ENCODE peak calls at places on chromosomes 6 and 20, in four cellular contexts. R, C, I and V are unnamed samples.

GRCh38 chr6:133671376-133671775 is 217.5 kb upstream of the TCF21 start:
- DNase-seq in R (no peak), C (no peak), I (no peak), V (no peak)

GRCh38 chr20:5667703-5668528 is 82.3 kb upstream of the SHLD1 start:
- DNase-seq in R (no peak), C (no peak), I (no peak), V (no peak)

GRCh38 chr20:4018015-4018748 is 2.8 kb upstream of the RNF24 start:
- DNase-seq in R (no peak), C (no peak), I (no peak), V (no peak)

GRCh38 chr6:32700391-32701040 is 34.1 kb upstream of the HLA-DQB1 start:
- DNase-seq in R (peak), C (peak), I (no peak), V (peak)

GRCh38 chr20:63246490-63247284 is 7.6 kb downstream of the NKAIN4 start:
- DNase-seq in R (no peak), C (no peak), I (no peak), V (no peak)

GRCh38 chr20:61086031-61086430 is 166.0 kb upstream of the CDH4 start:
- DNase-seq in R (no peak), C (no peak), I (no peak), V (no peak)

GRCh38 chr6:138897031-138897430 is 91.0 kb downstream of the REPS1 start:
- DNase-seq in R (no peak), C (peak), I (no peak), V (no peak)

GRCh38 chr6:155832596-155832995 is 377.0 kb upstream of the NOX3 start:
- DNase-seq in R (no peak), C (peak), I (no peak), V (no peak)

GRCh38 chr20:35303735-35304431 is 11.7 kb upstream of the FAM83C start:
- DNase-seq in R (peak), C (peak), I (peak), V (peak)

GRCh38 chr20:37774143-37774542 is 80.3 kb downstream of the CTNNBL1 start:
- DNase-seq in R (no peak), C (no peak), I (no peak), V (no peak)

DNA sequence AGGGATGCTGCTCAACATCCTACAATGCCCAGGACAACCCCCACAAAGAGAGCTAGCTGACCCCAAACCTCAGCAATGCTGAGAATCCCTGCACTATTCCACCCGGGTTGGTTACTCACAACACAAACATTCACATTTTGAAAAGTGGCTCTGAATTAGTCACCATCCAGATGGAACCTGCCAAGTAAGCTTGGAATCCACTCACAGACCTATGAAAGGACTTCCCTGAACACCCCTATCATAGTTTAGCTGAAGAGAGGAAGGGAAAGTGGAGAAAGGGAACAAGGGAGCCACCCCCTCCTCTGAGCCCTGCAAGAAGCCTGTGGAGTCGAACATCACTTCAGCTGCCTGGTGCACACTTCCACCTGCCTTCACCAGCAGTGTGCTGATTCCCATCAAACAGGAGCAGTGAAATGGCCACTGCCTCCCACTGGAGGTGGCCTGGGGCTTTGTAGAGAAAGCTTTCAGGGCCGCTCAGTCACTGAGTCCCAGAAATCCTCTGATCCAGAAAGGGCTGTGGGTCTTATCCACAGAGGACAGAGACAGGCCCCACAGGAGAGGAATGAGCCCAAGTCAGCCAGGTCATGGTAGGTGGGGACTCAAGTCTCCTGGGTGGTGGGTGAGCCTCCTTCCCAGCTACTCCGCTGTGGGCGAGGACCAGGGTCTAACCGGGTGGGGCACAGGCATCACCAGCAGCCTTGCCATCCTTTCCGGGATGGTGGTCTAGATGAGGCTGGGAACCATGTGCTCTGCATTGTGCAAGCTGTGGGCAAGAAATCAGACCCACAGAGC is 203.7 kb downstream of the SYNDIG1 start:
- DNase-seq in R (peak), C (peak), I (no peak), V (no peak)
- TF ChIP-seq CEBPB in R (no peak), C (no peak), I (no peak), V (no peak)

DNA sequence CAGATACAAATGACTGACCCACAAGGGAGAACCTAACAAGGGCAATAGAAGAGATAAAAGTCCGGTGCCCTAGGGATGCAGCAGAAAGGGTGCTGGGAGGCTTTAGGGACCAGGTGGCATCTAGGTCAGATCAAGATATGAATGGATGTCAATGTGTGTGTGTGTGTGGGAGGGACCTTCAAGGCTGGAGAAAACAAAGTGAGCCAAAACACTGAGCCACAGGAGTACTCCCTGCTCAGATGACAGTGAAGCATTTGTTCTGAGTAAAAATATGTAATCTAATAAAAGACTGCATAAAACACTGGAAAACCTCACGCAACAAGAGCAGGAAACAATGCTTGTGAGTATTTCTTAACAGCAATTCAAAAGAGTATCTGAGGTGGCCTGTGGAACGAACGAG is 28.2 kb downstream of the ZNF337 start:
- DNase-seq in R (no peak), C (no peak), I (no peak), V (no peak)
- TF ChIP-seq RCOR1 in R (no peak), C (no peak), I (no peak), V (no peak)

GRCh38 chr6:14985366-14985765 is 260.5 kb upstream of the JARID2 start:
- DNase-seq in R (no peak), C (no peak), I (no peak), V (no peak)

GRCh38 chr6:14983599-14984296 is 262.1 kb upstream of the JARID2 start:
- DNase-seq in R (no peak), C (peak), I (no peak), V (no peak)

GRCh38 chr6:14987490-14987889 is 258.4 kb upstream of the JARID2 start:
- DNase-seq in R (no peak), C (no peak), I (no peak), V (no peak)

GRCh38 chr6:14984454-14984853 is 261.4 kb upstream of the JARID2 start:
- DNase-seq in R (no peak), C (peak), I (no peak), V (no peak)

GRCh38 chr6:14986370-14986769 is 259.5 kb upstream of the JARID2 start:
- DNase-seq in R (no peak), C (no peak), I (no peak), V (no peak)
- TF ChIP-seq CEBPB in R (no peak), C (no peak), I (no peak), V (no peak)

GRCh38 chr20:56439784-56440291 is 27.8 kb downstream of the CASS4 start:
- DNase-seq in R (no peak), C (peak), I (no peak), V (no peak)
- TF ChIP-seq RCOR1 in R (no peak), C (peak), I (no peak), V (no peak)

DNA sequence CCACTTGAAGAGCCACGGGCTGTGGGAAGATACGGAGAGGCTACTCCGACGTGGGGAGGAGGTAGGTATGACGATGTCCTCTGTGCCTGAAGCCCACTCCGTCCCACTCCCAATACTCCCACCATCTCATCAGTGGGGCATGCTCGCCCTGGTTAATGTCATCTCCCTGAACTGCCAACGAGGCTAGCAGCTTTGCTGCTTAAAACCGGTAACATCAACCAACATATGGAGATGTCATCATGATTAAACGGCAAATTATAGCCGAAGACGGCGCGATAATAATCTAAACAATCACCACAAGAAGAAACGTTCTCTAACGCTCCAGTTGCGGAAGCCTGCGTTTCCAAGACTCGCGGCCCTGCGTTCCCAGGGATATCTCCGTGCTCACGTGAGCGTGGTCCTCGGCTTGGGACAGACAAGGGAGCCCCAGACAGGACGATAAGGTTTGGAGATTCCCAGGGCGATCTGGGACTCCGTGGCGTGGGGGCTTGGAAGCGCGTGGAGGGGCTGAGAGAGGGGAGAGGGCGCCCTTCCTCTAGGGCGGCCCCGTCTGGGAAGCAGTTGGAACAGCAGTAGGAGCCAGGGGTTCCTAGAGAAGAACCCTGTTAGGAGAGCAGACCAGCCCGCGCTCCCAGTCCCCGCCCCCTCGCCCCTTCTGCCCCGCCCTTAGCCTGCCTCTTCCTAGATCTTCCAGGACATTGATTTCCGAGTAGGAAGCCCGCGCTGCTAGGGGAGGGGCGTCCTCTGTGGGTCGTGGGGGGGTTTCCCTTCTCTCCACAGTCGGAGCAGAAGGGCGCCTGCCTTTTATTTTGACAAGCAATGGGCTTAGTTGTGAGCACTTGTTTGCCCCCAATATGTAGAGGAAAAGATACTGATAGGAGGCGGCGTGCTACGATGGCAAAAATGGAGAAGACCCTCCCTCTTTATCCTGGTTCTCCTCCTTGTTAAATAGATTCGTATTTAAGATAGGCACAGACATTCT is 10.7 kb downstream of the NRN1 start:
- DNase-seq in R (no peak), C (peak), I (no peak), V (peak)
- TF ChIP-seq CEBPB in R (no peak), C (no peak), I (no peak), V (no peak)

DNA sequence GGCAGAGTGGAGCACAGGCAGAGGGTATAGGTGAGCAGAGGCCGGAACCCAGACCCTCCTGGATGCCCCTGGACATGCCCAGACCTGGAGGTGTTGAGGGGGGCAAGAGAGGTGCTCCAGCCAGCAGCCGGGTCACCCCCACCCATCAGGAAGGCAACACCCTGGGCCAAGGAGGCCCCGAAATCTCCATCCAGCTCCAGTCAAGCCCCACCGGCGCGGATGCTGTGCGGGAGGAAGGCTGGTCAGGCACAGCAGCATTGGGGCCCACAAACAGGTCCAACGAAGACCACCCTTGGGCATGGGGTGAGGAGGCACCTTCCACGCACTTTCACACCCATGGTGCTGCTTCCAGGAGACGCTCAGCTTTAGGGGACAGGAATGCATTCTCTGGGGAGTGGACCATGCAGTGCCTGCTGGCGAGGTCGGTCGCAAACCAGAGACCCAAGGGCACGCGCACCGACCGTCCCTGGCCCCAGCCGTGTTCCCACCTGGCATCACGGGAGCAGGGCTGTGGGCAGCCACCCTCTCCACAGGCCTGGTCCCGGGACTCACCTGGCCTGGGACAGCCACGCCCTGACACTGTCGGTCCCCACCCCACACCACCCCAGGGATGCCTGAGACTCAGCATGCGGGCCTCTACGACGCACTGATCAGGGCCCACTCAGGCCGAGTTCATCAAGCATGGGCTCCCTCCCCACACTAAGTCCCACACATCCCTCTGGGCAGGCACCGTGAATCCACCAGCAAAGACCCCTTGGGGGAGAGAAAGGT is 43.6 kb upstream of the ZBP1 start:
- DNase-seq in R (no peak), C (no peak), I (no peak), V (no peak)
- TF ChIP-seq RCOR1 in R (no peak), C (no peak), I (no peak), V (no peak)

GRCh38 chr6:148438593-148438992 is 96.0 kb downstream of the SASH1 start:
- DNase-seq in R (no peak), C (peak), I (no peak), V (no peak)

GRCh38 chr6:148443798-148444560 is 101.3 kb downstream of the SASH1 start:
- DNase-seq in R (no peak), C (no peak), I (no peak), V (no peak)

GRCh38 chr6:148440021-148440420 is 97.4 kb downstream of the SASH1 start:
- DNase-seq in R (no peak), C (no peak), I (no peak), V (no peak)

GRCh38 chr6:148440877-148441453 is 98.3 kb downstream of the SASH1 start:
- DNase-seq in R (peak), C (peak), I (no peak), V (no peak)

GRCh38 chr6:148441454-148441911 is 98.8 kb downstream of the SASH1 start:
- DNase-seq in R (peak), C (peak), I (no peak), V (no peak)
- TF ChIP-seq CEBPB in R (no peak), C (no peak), I (no peak), V (no peak)

GRCh38 chr6:25768566-25768965 is 14.0 kb downstream of the SLC17A4 start:
- DNase-seq in R (no peak), C (no peak), I (no peak), V (no peak)
- TF ChIP-seq RCOR1 in R (no peak), C (no peak), I (no peak), V (no peak)

DNA sequence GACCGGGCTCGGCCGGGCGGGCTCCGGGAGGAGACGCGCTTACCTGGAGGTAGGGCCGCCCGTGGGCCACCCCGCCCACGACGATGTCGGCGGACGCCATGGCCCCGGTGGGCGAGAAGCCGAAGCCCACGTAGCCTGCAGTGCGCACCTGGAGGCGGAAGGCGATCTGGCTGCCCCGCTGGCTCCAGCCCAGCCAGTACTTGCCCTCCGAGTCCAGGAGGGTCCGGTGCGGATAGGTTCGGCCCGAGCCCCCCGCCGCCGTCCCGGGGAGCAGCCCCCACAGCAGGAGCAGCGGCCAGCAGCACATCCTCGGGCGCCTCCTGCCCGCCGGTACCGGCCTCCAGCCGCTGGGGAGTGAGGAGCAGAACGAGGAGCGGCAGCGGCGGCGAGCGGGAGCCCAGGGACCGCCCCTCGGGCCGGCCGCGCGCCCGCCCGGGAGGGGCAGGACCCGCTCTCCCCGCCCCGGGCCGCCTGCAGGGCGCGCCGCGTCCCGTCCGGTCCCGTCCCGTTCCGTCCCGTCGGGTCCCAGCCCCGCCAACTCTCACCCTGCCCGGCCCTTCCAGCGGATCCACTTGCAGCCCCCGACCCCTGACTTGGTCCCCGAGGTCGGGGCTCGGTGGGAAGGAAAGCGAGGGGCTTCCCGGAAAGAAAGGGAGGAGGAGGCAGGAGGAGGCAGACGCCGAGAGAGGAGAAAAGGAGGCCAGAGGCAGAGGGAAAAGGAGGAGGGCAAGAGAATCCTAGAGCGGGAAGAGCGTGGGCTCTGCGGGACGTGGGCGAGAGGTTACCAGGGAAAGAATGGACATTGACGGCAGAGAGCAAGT is at the start of gene MOXD1:
- DNase-seq in R (peak), C (peak), I (no peak), V (peak)
- TF ChIP-seq CEBPB in R (no peak), C (no peak), I (no peak), V (no peak)